ENCODE peak calls at places on chromosomes 6 and 20, in ten cellular contexts. W is gastrocnemius medialis, N is prostate gland, R is Panc1, Q is neural progenitor cell, X is cardiac muscle cell, I is DND-41, E is left lung, K is ovary, M is tibial nerve. T is an unnamed sample.

GRCh38 chr6:108616973-108617372 is 56.3 kb downstream of the FOXO3 start:
- DNase-seq in W (no peak), N (no peak), R (no peak), Q (no peak), X (no peak), I (no peak), E (no peak), K (no peak), M (no peak), T (no peak)

GRCh38 chr6:170438402-170438753 is 114.7 kb downstream of the PSMB1 start:
- DNase-seq in W (peak; percentile 98), N (peak; percentile 35), R (no peak), Q (peak; percentile 96), X (peak; percentile 97), I (no peak), E (peak; percentile 87), K (peak; percentile 48), M (peak; percentile 66), T (no peak)

GRCh38 chr6:15715851-15716250 is 53.0 kb upstream of the DTNBP1 start:
- DNase-seq in W (no peak), N (no peak), R (no peak), Q (no peak), X (no peak), I (no peak), E (no peak), K (no peak), M (no peak), T (no peak)

GRCh38 chr20:48489656-48490055 is 338.1 kb downstream of the PREX1 start:
- DNase-seq in W (no peak), N (peak; percentile 36), R (no peak), Q (peak; percentile 36), X (no peak), I (no peak), E (no peak), K (no peak), M (no peak), T (no peak)

GRCh38 chr6:40962241-40962640 is 76.8 kb downstream of the UNC5CL start:
- DNase-seq in W (no peak), N (no peak), R (peak; percentile 67), Q (no peak), X (peak; percentile 72), I (peak; percentile 68), E (no peak), K (no peak), M (no peak), T (no peak)

GRCh38 chr6:56922645-56923044 is 32.3 kb upstream of the BEND6 start:
- DNase-seq in W (no peak), N (no peak), R (no peak), Q (no peak), X (no peak), I (no peak), E (no peak), K (no peak), M (no peak), T (no peak)

GRCh38 chr6:25413506-25413905 is 134.3 kb downstream of the CARMIL1 start:
- DNase-seq in W (no peak), N (no peak), R (no peak), Q (no peak), X (peak; percentile 57), I (peak; percentile 19), E (no peak), K (no peak), M (no peak), T (no peak)

GRCh38 chr6:8082954-8083858 is 19.0 kb upstream of the BLOC1S5 start:
- DNase-seq in W (no peak), N (peak; percentile 13), R (no peak), Q (no peak), X (peak; percentile 71), I (no peak), E (no peak), K (no peak), M (no peak), T (no peak)

GRCh38 chr6:24949020-24949569 is 13.3 kb upstream of the RIPOR2 start:
- DNase-seq in W (no peak), N (no peak), R (no peak), Q (no peak), X (no peak), I (peak; percentile 42), E (no peak), K (no peak), M (no peak), T (peak; percentile 93)

GRCh38 chr6:137927777-137928218 is 60.7 kb downstream of the TNFAIP3 start:
- DNase-seq in W (no peak), N (no peak), R (no peak), Q (no peak), X (peak; percentile 35), I (peak; percentile 96), E (peak; percentile 44), K (no peak), M (no peak), T (peak; percentile 76)

GRCh38 chr6:50087231-50087954 is 37.7 kb upstream of the DEFB112 start:
- DNase-seq in W (no peak), N (no peak), R (no peak), Q (peak; percentile 15), X (no peak), I (no peak), E (no peak), K (no peak), M (no peak), T (no peak)

GRCh38 chr20:45867129-45867810 is 9.9 kb downstream of the ZSWIM3 start:
- DNase-seq in W (no peak), N (no peak), R (no peak), Q (no peak), X (no peak), I (no peak), E (no peak), K (no peak), M (no peak), T (no peak)
- H3K4me1 ChIP-seq in W (no peaks in the 10 kb centered on the region), N (no peaks in the 10 kb centered on the region), R (peaks cover 7% of the 10 kb centered on the region), Q (no peaks in the 10 kb centered on the region), X (no peaks in the 10 kb centered on the region), I (no peaks in the 10 kb centered on the region), E (no peaks in the 10 kb centered on the region), K (peaks cover 1% of the 10 kb centered on the region), M (no peaks in the 10 kb centered on the region), T (no peaks in the 10 kb centered on the region)

DNA sequence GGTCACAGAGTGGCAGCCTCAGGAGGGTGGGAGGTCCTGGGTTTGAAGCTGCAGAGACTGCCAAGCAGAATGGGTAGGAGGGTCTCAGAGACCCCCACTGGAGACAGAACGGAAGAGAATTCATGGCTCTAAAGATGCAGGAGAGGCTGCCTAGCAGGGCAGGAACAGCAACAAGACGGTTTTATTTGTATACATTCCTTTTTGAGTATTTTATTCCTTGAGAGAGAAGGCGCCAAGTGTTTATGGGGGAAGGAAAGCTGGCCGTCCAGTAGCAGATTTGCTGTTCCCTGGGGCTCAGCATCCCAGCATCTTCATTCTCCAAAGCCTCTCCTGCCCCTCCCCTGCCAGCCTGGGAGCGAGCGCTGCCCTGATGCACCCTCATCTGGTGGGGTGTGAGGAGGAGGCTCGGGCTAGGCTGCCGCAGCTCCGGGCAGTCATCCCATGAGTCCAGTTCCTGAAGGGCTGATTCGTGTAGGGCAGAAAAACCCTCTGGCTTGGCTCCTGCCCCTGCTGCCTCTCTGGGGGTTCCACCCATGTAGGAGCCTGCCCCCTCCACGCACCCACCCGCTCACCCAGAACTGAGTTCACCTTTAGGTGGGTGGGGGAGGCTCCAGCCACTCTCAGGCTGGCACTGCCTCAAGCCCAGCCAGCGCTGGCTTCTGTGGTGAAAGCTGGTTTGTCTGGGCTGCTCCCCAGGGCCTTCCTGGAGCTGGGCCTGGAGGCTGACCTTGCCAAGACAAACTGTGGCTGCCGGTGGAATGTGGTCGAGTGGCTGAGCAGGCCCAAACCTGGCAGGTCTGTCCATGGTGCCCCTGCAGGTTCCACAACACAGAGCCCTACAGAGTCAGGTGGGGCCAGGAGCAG is 32.4 kb downstream of the CPXM1 start:
- DNase-seq in W (no peak), N (peak; percentile 97), R (no peak), Q (no peak), X (peak; percentile 74), I (no peak), E (peak; percentile 84), K (no peak), M (no peak), T (no peak)
- H3K27ac ChIP-seq in W (no peak overlapping the region), N (peak overlapping the region; percentile 77), R (peak overlapping the region; percentile 9), Q (no peak overlapping the region), X (no peak overlapping the region), I (no peak overlapping the region), E (no peak overlapping the region), K (no peak overlapping the region), M (no peak overlapping the region), T (no peak overlapping the region)

GRCh38 chr20:63178445-63178818 is 37.5 kb downstream of the YTHDF1 start:
- DNase-seq in W (no peak), N (no peak), R (no peak), Q (peak; percentile 93), X (no peak), I (no peak), E (no peak), K (no peak), M (no peak), T (no peak)
- H3K4me1 ChIP-seq in W (peaks cover 5% of the 10 kb centered on the region), N (peaks cover 8% of the 10 kb centered on the region), R (peaks cover 11% of the 10 kb centered on the region), Q (peaks cover 50% of the 10 kb centered on the region), X (peaks cover 12% of the 10 kb centered on the region), I (peaks cover 9% of the 10 kb centered on the region), E (peaks cover 9% of the 10 kb centered on the region), K (peaks cover 14% of the 10 kb centered on the region), M (no peaks in the 10 kb centered on the region), T (peaks cover 6% of the 10 kb centered on the region)

GRCh38 chr6:146884728-146885127 is 286.0 kb downstream of the ADGB start:
- DNase-seq in W (no peak), N (no peak), R (no peak), Q (no peak), X (no peak), I (no peak), E (no peak), K (no peak), M (no peak), T (no peak)
- H3K27ac ChIP-seq in W (no peak overlapping the region), N (no peak overlapping the region), R (no peak overlapping the region), Q (no peak overlapping the region), X (no peak overlapping the region), I (no peak overlapping the region), E (no peak overlapping the region), K (no peak overlapping the region), M (no peak overlapping the region), T (no peak overlapping the region)

GRCh38 chr20:50188879-50189680 is 1.6 kb upstream of the CEBPB start:
- DNase-seq in W (peak; percentile 29), N (no peak), R (no peak), Q (no peak), X (no peak), I (no peak), E (no peak), K (peak; percentile 55), M (no peak), T (no peak)
- H3K4me1 ChIP-seq in W (peaks cover 15% of the 10 kb centered on the region), N (no peaks in the 10 kb centered on the region), R (peaks cover 28% of the 10 kb centered on the region), Q (peaks cover 10% of the 10 kb centered on the region), X (peaks cover 8% of the 10 kb centered on the region), I (peaks cover 23% of the 10 kb centered on the region), E (peaks cover 8% of the 10 kb centered on the region), K (peaks cover 6% of the 10 kb centered on the region), M (no peaks in the 10 kb centered on the region), T (peaks cover 11% of the 10 kb centered on the region)

GRCh38 chr6:158639056-158639455 is 5.5 kb downstream of the DYNLT1 start:
- DNase-seq in W (peak; percentile 19), N (no peak), R (no peak), Q (no peak), X (no peak), I (no peak), E (no peak), K (no peak), M (no peak), T (no peak)
- H3K27ac ChIP-seq in W (peak overlapping the region; percentile 97), N (no peak overlapping the region), R (no peak overlapping the region), Q (no peak overlapping the region), X (peak overlapping the region; percentile 42), I (no peak overlapping the region), E (no peak overlapping the region), K (no peak overlapping the region), M (no peak overlapping the region), T (peak overlapping the region; percentile 37)

GRCh38 chr6:3005874-3006273 is 6.2 kb downstream of the NQO2 start:
- DNase-seq in W (no peak), N (no peak), R (no peak), Q (no peak), X (no peak), I (no peak), E (no peak), K (no peak), M (no peak), T (no peak)
- H3K4me1 ChIP-seq in W (peaks cover 8% of the 10 kb centered on the region), N (no peaks in the 10 kb centered on the region), R (peaks cover 8% of the 10 kb centered on the region), Q (peaks cover 14% of the 10 kb centered on the region), X (no peaks in the 10 kb centered on the region), I (peaks cover under 1% of the 10 kb centered on the region), E (peaks cover 4% of the 10 kb centered on the region), K (no peaks in the 10 kb centered on the region), M (no peaks in the 10 kb centered on the region), T (no peaks in the 10 kb centered on the region)

T was measured in naive thymus-derived CD4-positive, alpha-beta T cell.